ENCODE peak calls at places on chromosome 2, in eight cellular contexts. C, D, H, N, R, E, Y and F are unnamed samples.

GRCh38 chr2:168025487-168026203 is 221.8 kb downstream of the STK39 start:
- DNase-seq in C (no peak), D (no peak), H (no peak), N (peak), R (no peak), E (no peak), Y (no peak), F (no peak)

GRCh38 chr2:200199576-200200263 is 106.8 kb upstream of the SPATS2L start:
- DNase-seq in C (no peak), D (no peak), H (no peak), N (no peak), R (no peak), E (peak), Y (no peak), F (peak)

GRCh38 chr2:232293191-232293590 is 85.4 kb upstream of the ALPP start:
- DNase-seq in C (no peak), D (no peak), H (no peak), N (no peak), R (no peak), E (no peak), Y (no peak), F (no peak)

GRCh38 chr2:128607981-128608506 is 289.4 kb upstream of the HS6ST1 start:
- DNase-seq in C (no peak), D (no peak), H (peak), N (no peak), R (no peak), E (no peak), Y (no peak), F (no peak)

GRCh38 chr2:172358784-172359556 is 68.4 kb upstream of the ITGA6 start:
- DNase-seq in C (no peak), D (peak), H (peak), N (no peak), R (no peak), E (no peak), Y (peak), F (no peak)

GRCh38 chr2:196479350-196479749 is 160.2 kb upstream of the CCDC150 start:
- DNase-seq in C (no peak), D (peak), H (no peak), N (peak), R (no peak), E (no peak), Y (no peak), F (no peak)

GRCh38 chr2:71742953-71743601 is 289.7 kb downstream of the DYSF start:
- DNase-seq in C (peak), D (peak), H (no peak), N (peak), R (peak), E (no peak), Y (peak), F (no peak)

GRCh38 chr2:190554357-190555006 is 20.0 kb upstream of the NEMP2 start:
- DNase-seq in C (no peak), D (no peak), H (no peak), N (no peak), R (no peak), E (no peak), Y (no peak), F (no peak)

GRCh38 chr2:207813221-207813916 is 43.7 kb upstream of the FZD5 start:
- DNase-seq in C (no peak), D (no peak), H (no peak), N (no peak), R (no peak), E (no peak), Y (no peak), F (no peak)

GRCh38 chr2:238314576-238314975 is 5.7 kb upstream of the TRAF3IP1 start:
- DNase-seq in C (no peak), D (no peak), H (no peak), N (no peak), R (no peak), E (no peak), Y (no peak), F (no peak)

GRCh38 chr2:110678457-110679336 is 834 bp upstream of the BUB1 start:
- DNase-seq in C (no peak), D (no peak), H (peak), N (peak), R (peak), E (peak), Y (no peak), F (peak)

GRCh38 chr2:219417374-219417773 is 803 bp upstream of the DES start:
- DNase-seq in C (no peak), D (no peak), H (no peak), N (no peak), R (no peak), E (no peak), Y (no peak), F (no peak)

GRCh38 chr2:85584857-85585780 is 888 bp downstream of the VAMP5 start:
- DNase-seq in C (peak), D (peak), H (no peak), N (peak), R (peak), E (no peak), Y (no peak), F (no peak)

GRCh38 chr2:12766421-12766879 is 49.7 kb downstream of the TRIB2 start:
- DNase-seq in C (no peak), D (peak), H (peak), N (peak), R (no peak), E (no peak), Y (no peak), F (no peak)

GRCh38 chr2:204207851-204208250 is 271.3 kb downstream of the ICOS start:
- DNase-seq in C (no peak), D (no peak), H (no peak), N (no peak), R (no peak), E (no peak), Y (no peak), F (no peak)

GRCh38 chr2:157173740-157174184 is 83.7 kb upstream of the GALNT5 start:
- DNase-seq in C (no peak), D (peak), H (peak), N (peak), R (no peak), E (no peak), Y (no peak), F (no peak)

GRCh38 chr2:50722828-50723227 is 309.1 kb downstream of the NRXN1 start:
- DNase-seq in C (no peak), D (no peak), H (no peak), N (no peak), R (no peak), E (no peak), Y (no peak), F (no peak)

GRCh38 chr2:28623582-28624405 is 127.8 kb upstream of the PPP1CB start:
- DNase-seq in C (no peak), D (no peak), H (no peak), N (no peak), R (no peak), E (no peak), Y (no peak), F (no peak)

GRCh38 chr2:176582990-176583481 is 313.8 kb downstream of the MTX2 start:
- DNase-seq in C (peak), D (peak), H (no peak), N (peak), R (no peak), E (no peak), Y (no peak), F (no peak)

GRCh38 chr2:152103271-152103670 is 4.4 kb upstream of the CACNB4 start:
- DNase-seq in C (no peak), D (no peak), H (no peak), N (no peak), R (no peak), E (no peak), Y (no peak), F (no peak)

GRCh38 chr2:212284166-212284565 is 254.4 kb downstream of the ERBB4 start:
- DNase-seq in C (no peak), D (no peak), H (no peak), N (no peak), R (no peak), E (no peak), Y (no peak), F (no peak)

GRCh38 chr2:44060990-44061389 is 65.2 kb upstream of the LRPPRC start:
- DNase-seq in C (no peak), D (no peak), H (no peak), N (no peak), R (no peak), E (no peak), Y (no peak), F (no peak)

GRCh38 chr2:191539068-191539467 is 138.9 kb upstream of the NABP1 start:
- DNase-seq in C (no peak), D (peak), H (no peak), N (peak), R (peak), E (peak), Y (no peak), F (peak)

GRCh38 chr2:31202833-31203232 is 14.5 kb downstream of the CAPN14 start:
- DNase-seq in C (no peak), D (no peak), H (peak), N (no peak), R (no peak), E (no peak), Y (no peak), F (no peak)

GRCh38 chr2:31203916-31204315 is 13.4 kb downstream of the CAPN14 start:
- DNase-seq in C (no peak), D (no peak), H (peak), N (no peak), R (no peak), E (no peak), Y (no peak), F (no peak)

GRCh38 chr2:31205186-31205585 is 12.1 kb downstream of the CAPN14 start:
- DNase-seq in C (no peak), D (no peak), H (peak), N (no peak), R (no peak), E (no peak), Y (no peak), F (no peak)

GRCh38 chr2:31205613-31206012 is 11.7 kb downstream of the CAPN14 start:
- DNase-seq in C (no peak), D (no peak), H (no peak), N (no peak), R (no peak), E (no peak), Y (no peak), F (no peak)

DNA sequence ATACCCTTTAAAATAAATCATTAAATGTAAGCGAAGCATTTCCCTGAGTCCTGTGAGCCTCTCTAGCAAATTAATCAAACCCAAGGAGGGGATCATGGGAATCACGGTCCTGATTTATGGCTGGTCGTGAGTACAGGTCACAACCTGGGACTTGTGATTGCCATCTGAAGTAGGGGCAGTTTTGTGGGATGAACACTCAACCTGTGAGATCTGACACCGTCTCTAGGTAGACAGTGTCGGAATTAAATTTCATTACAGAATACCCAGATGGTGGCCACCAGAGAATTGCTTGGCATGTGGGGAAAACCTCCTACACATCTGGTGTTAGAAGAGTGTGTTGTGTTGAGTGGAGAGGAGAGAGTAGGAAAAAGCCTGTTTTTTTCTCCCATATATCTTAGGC is 12.6 kb downstream of the CAPN14 start:
- DNase-seq in C (no peak), D (no peak), H (no peak), N (no peak), R (no peak), E (no peak), Y (no peak), F (no peak)
- TF ChIP-seq CTCF in C (no peak), D (no peak), H (no peak), N (no peak), R (no peak), E (no peak), Y (no peak), F (no peak)

GRCh38 chr2:103991591-103991990 is 862.3 kb upstream of the POU3F3 start:
- DNase-seq in C (no peak), D (no peak), H (no peak), N (no peak), R (no peak), E (peak), Y (no peak), F (no peak)
- TF ChIP-seq CTCF in C (peak), D (peak), H (peak), N (no peak), R (no peak), E (peak), Y (no peak), F (peak)

GRCh38 chr2:166417669-166418068 is 41.9 kb upstream of the SCN9A start:
- DNase-seq in C (no peak), D (peak), H (no peak), N (peak), R (peak), E (peak), Y (no peak), F (no peak)
- TF ChIP-seq CTCF in C (peak), D (no peak), H (peak), N (no peak), R (peak), E (peak), Y (no peak), F (no peak)

GRCh38 chr2:121774216-121774615 is 18.8 kb downstream of the TSN start:
- DNase-seq in C (no peak), D (no peak), H (no peak), N (no peak), R (no peak), E (no peak), Y (no peak), F (no peak)
- TF ChIP-seq CTCF in C (no peak), D (no peak), H (no peak), N (no peak), R (no peak), E (no peak), Y (no peak), F (no peak)

DNA sequence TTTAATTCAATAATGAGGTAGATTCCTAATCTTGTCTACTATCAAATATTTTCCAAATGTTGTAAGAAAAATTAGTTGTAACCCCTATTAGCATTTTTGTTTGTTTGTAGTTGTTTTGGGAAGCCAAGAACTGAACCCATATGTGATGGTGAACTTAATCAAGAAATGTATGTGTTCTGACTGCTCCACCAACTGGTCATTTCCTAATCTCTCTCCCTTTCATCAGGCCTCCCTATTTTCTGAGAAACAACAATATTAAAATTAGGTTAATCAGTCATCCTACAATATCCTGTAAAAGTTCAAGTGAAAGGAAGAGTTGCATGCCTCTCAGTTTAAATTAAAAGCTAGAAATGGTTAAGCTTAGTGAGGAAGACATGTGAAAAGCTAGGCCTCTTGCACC is 504.0 kb downstream of the EPHA4 start:
- DNase-seq in C (no peak), D (no peak), H (no peak), N (peak), R (no peak), E (no peak), Y (no peak), F (no peak)
- TF ChIP-seq CTCF in C (no peak), D (no peak), H (no peak), N (no peak), R (no peak), E (no peak), Y (no peak), F (no peak)

DNA sequence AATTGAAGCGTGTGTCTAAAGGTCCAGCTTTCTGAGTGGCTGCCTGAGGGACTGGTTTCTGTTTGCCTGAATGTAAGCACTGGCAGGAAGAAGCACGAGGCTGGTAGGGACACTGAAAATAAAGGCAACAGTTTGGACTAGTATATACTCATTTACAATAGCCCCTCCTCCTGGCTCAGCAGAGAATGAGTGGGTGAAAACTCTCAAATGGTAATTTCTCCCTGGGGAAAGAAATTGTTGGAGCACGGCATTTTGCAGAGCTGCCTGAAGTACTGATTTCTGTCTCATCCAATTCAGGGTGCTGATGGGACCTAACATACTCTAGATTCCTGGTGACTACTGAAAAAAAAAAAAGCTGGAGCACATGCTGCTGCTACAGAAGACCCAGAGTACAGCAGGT is 17.3 kb upstream of the SPP2 start:
- DNase-seq in C (no peak), D (peak), H (no peak), N (peak), R (no peak), E (no peak), Y (no peak), F (no peak)
- TF ChIP-seq CTCF in C (no peak), D (no peak), H (no peak), N (no peak), R (no peak), E (no peak), Y (no peak), F (no peak)

DNA sequence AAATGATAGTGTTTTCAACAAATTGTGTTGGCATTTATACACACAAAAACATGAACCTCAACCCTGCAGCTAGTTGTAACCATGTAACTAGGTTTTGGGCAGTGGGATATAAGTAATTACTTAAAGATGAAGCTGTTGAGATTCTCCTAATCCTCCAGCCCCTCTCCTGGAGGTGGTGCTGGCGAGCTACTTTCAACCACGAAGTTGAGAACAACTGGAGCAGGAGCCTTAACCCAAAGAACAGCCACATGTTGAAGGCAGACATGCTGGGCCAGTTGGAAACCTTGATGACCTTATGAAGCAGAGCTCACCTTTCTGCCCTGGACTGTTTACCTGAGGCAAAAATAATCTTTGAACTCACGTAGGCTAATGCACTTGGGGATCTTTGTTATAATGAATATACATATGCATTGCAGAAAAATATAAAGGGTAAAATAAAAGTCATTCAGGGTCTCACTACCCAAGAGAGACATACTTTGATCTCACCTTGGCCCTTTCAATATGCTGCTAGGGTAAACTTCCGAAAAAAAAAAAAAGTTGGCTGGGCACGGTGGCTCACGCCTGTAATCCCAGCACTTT is 89.6 kb upstream of the NPAS2 start:
- DNase-seq in C (no peak), D (peak), H (no peak), N (peak), R (peak), E (peak), Y (no peak), F (peak)
- TF ChIP-seq CTCF in C (peak), D (peak), H (peak), N (peak), R (peak), E (peak), Y (peak), F (no peak)

GRCh38 chr2:197813093-197813787 is 8.8 kb downstream of the PLCL1 start:
- DNase-seq in C (no peak), D (peak), H (no peak), N (peak), R (peak), E (peak), Y (no peak), F (no peak)
- TF ChIP-seq CTCF in C (peak), D (peak), H (peak), N (peak), R (peak), E (peak), Y (peak), F (peak)

DNA sequence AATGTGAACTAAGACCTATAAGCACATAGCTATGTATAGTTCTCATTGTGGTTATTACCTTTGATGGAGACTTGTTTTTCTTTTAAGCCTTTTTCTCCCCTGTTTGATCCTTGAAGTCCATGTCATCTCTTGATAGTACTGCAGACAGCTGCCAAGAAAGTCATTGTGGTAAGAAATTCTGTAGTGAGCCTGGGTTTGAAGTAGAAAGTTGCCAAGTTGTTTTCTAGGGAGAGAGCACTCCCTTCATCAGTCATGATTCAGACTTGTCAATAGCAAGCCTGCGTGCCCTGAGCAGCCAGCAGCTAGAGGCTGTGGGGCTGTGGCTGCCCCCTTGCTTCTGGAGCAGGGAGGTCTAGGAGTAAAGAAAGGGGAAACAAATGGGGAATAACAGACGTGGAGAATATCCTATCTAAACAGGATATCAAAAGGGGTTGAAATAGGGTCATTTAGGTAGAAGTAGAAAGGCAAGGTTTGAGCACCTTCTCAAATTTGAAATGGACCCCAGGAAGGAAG is 8.4 kb downstream of the SP5 start:
- DNase-seq in C (no peak), D (no peak), H (no peak), N (no peak), R (no peak), E (no peak), Y (no peak), F (no peak)
- TF ChIP-seq CTCF in C (no peak), D (no peak), H (no peak), N (no peak), R (no peak), E (no peak), Y (no peak), F (no peak)

GRCh38 chr2:8549942-8550341 is 131.9 kb upstream of the ID2 start:
- DNase-seq in C (no peak), D (no peak), H (no peak), N (no peak), R (no peak), E (no peak), Y (no peak), F (no peak)
- TF ChIP-seq CTCF in C (no peak), D (no peak), H (no peak), N (no peak), R (no peak), E (no peak), Y (no peak), F (no peak)